ENCODE peak calls at places on chromosomes 2 and 18, in six cellular contexts. One of them, this sample, is unnamed.

GRCh38 chr2:20622731-20623130 is 28.2 kb downstream of the HS1BP3 start:
- DNase-seq in psoas muscle: peak; percentile 85
- DNase-seq in GM12865: no peak
- DNase-seq in tibial artery: peak; percentile 14
- DNase-seq in choroid plexus epithelial cell: no peak
- DNase-seq in right lobe of liver: peak; percentile 11
- DNase-seq in this sample: no peak

GRCh38 chr2:28951910-28952805 is 28.9 kb upstream of the TOGARAM2 start:
- DNase-seq in psoas muscle: peak; percentile 50
- DNase-seq in GM12865: no peak
- DNase-seq in tibial artery: peak; percentile 58
- DNase-seq in choroid plexus epithelial cell: peak; percentile 97
- DNase-seq in right lobe of liver: no peak
- DNase-seq in this sample: no peak

GRCh38 chr2:31205186-31205585 is 12.1 kb downstream of the CAPN14 start:
- DNase-seq in psoas muscle: no peak
- DNase-seq in GM12865: no peak
- DNase-seq in tibial artery: no peak
- DNase-seq in choroid plexus epithelial cell: no peak
- DNase-seq in right lobe of liver: no peak
- DNase-seq in this sample: no peak

GRCh38 chr2:98705333-98705617 is 25.7 kb downstream of the MGAT4A start:
- DNase-seq in psoas muscle: no peak
- DNase-seq in GM12865: no peak
- DNase-seq in tibial artery: no peak
- DNase-seq in choroid plexus epithelial cell: no peak
- DNase-seq in right lobe of liver: no peak
- DNase-seq in this sample: no peak

GRCh38 chr18:65788373-65788772 is 37.6 kb downstream of the CDH7 start:
- DNase-seq in psoas muscle: no peak
- DNase-seq in GM12865: no peak
- DNase-seq in tibial artery: no peak
- DNase-seq in choroid plexus epithelial cell: peak; percentile 4
- DNase-seq in right lobe of liver: no peak
- DNase-seq in this sample: no peak

GRCh38 chr2:135009339-135009738 is 37.9 kb downstream of the MAP3K19 start:
- DNase-seq in psoas muscle: no peak
- DNase-seq in GM12865: no peak
- DNase-seq in tibial artery: no peak
- DNase-seq in choroid plexus epithelial cell: no peak
- DNase-seq in right lobe of liver: no peak
- DNase-seq in this sample: no peak

GRCh38 chr2:51084750-51085149 is 52.8 kb upstream of the NRXN1 start:
- DNase-seq in psoas muscle: no peak
- DNase-seq in GM12865: no peak
- DNase-seq in tibial artery: no peak
- DNase-seq in choroid plexus epithelial cell: no peak
- DNase-seq in right lobe of liver: no peak
- DNase-seq in this sample: no peak

GRCh38 chr2:85734942-85735608 is 18.7 kb upstream of the ATOH8 start:
- DNase-seq in psoas muscle: no peak
- DNase-seq in GM12865: no peak
- DNase-seq in tibial artery: no peak
- DNase-seq in choroid plexus epithelial cell: no peak
- DNase-seq in right lobe of liver: no peak
- DNase-seq in this sample: no peak

GRCh38 chr2:106575955-106576354 is 88.8 kb downstream of the CD8B2 start:
- DNase-seq in psoas muscle: peak; percentile 47
- DNase-seq in GM12865: no peak
- DNase-seq in tibial artery: no peak
- DNase-seq in choroid plexus epithelial cell: peak; percentile 93
- DNase-seq in right lobe of liver: peak; percentile 66
- DNase-seq in this sample: no peak

GRCh38 chr18:58045265-58046086 is 1.4 kb downstream of the NEDD4L start:
- DNase-seq in psoas muscle: peak; percentile 13
- DNase-seq in GM12865: peak; percentile 48
- DNase-seq in tibial artery: peak; percentile 28
- DNase-seq in choroid plexus epithelial cell: peak; percentile 44
- DNase-seq in right lobe of liver: peak; percentile 74
- DNase-seq in this sample: peak; percentile 52

GRCh38 chr2:180208841-180209240 is 201.7 kb upstream of the CWC22 start:
- DNase-seq in psoas muscle: no peak
- DNase-seq in GM12865: no peak
- DNase-seq in tibial artery: no peak
- DNase-seq in choroid plexus epithelial cell: peak; percentile 81
- DNase-seq in right lobe of liver: no peak
- DNase-seq in this sample: no peak

GRCh38 chr2:1742680-1743395 is 1.5 kb downstream of the PXDN start:
- DNase-seq in psoas muscle: peak; percentile 77
- DNase-seq in GM12865: no peak
- DNase-seq in tibial artery: peak; percentile 90
- DNase-seq in choroid plexus epithelial cell: peak; percentile 97
- DNase-seq in right lobe of liver: peak; percentile 67
- DNase-seq in this sample: no peak

GRCh38 chr2:126436411-126436810 is 219.5 kb upstream of the GYPC start:
- DNase-seq in psoas muscle: no peak
- DNase-seq in GM12865: no peak
- DNase-seq in tibial artery: no peak
- DNase-seq in choroid plexus epithelial cell: no peak
- DNase-seq in right lobe of liver: no peak
- DNase-seq in this sample: no peak

GRCh38 chr2:196274387-196274809 is 103.0 kb upstream of the STK17B start:
- DNase-seq in psoas muscle: no peak
- DNase-seq in GM12865: peak; percentile 24
- DNase-seq in tibial artery: peak; percentile 32
- DNase-seq in choroid plexus epithelial cell: peak; percentile 85
- DNase-seq in right lobe of liver: no peak
- DNase-seq in this sample: peak; percentile 41

GRCh38 chr2:83142934-83143333 is 1316.1 kb downstream of the SUCLG1 start:
- DNase-seq in psoas muscle: no peak
- DNase-seq in GM12865: no peak
- DNase-seq in tibial artery: no peak
- DNase-seq in choroid plexus epithelial cell: no peak
- DNase-seq in right lobe of liver: no peak
- DNase-seq in this sample: no peak

GRCh38 chr2:160387558-160388262 is 105.9 kb downstream of the RBMS1 start:
- DNase-seq in psoas muscle: peak; percentile 74
- DNase-seq in GM12865: no peak
- DNase-seq in tibial artery: peak; percentile 86
- DNase-seq in choroid plexus epithelial cell: peak; percentile 96
- DNase-seq in right lobe of liver: no peak
- DNase-seq in this sample: no peak

GRCh38 chr18:7172611-7173010 is 55.0 kb upstream of the LAMA1 start:
- DNase-seq in psoas muscle: no peak
- DNase-seq in GM12865: no peak
- DNase-seq in tibial artery: no peak
- DNase-seq in choroid plexus epithelial cell: peak; percentile 23
- DNase-seq in right lobe of liver: no peak
- DNase-seq in this sample: no peak

GRCh38 chr2:62042944-62043343 is 137.5 kb downstream of the COMMD1 start:
- DNase-seq in psoas muscle: no peak
- DNase-seq in GM12865: no peak
- DNase-seq in tibial artery: no peak
- DNase-seq in choroid plexus epithelial cell: no peak
- DNase-seq in right lobe of liver: no peak
- DNase-seq in this sample: no peak

GRCh38 chr2:192570786-192571185 is 376.1 kb upstream of the TMEFF2 start:
- DNase-seq in psoas muscle: no peak
- DNase-seq in GM12865: no peak
- DNase-seq in tibial artery: no peak
- DNase-seq in choroid plexus epithelial cell: no peak
- DNase-seq in right lobe of liver: no peak
- DNase-seq in this sample: no peak

GRCh38 chr2:118202707-118203303 is 114.5 kb downstream of the INSIG2 start:
- DNase-seq in psoas muscle: peak; percentile 26
- DNase-seq in GM12865: peak; percentile 60
- DNase-seq in tibial artery: peak; percentile 31
- DNase-seq in choroid plexus epithelial cell: peak; percentile 74
- DNase-seq in right lobe of liver: peak; percentile 29
- DNase-seq in this sample: no peak

GRCh38 chr2:121650554-121650930 is 1.3 kb upstream of the CLASP1 start:
- DNase-seq in psoas muscle: no peak
- DNase-seq in GM12865: peak; percentile 73
- DNase-seq in tibial artery: no peak
- DNase-seq in choroid plexus epithelial cell: peak; percentile 47
- DNase-seq in right lobe of liver: no peak
- DNase-seq in this sample: peak; percentile 44

GRCh38 chr2:240983361-240983995 is 14.9 kb upstream of the SNED1 start:
- DNase-seq in psoas muscle: peak; percentile 21
- DNase-seq in GM12865: peak; percentile 60
- DNase-seq in tibial artery: peak; percentile 20
- DNase-seq in choroid plexus epithelial cell: peak; percentile 59
- DNase-seq in right lobe of liver: peak; percentile 56
- DNase-seq in this sample: peak; percentile 73

GRCh38 chr2:122098301-122098700 is 342.9 kb downstream of the TSN start:
- DNase-seq in psoas muscle: no peak
- DNase-seq in GM12865: no peak
- DNase-seq in tibial artery: no peak
- DNase-seq in choroid plexus epithelial cell: no peak
- DNase-seq in right lobe of liver: no peak
- DNase-seq in this sample: no peak

GRCh38 chr2:72149556-72150156 is 2.0 kb upstream of the CYP26B1 start:
- DNase-seq in psoas muscle: no peak
- DNase-seq in GM12865: no peak
- DNase-seq in tibial artery: no peak
- DNase-seq in choroid plexus epithelial cell: no peak
- DNase-seq in right lobe of liver: no peak
- DNase-seq in this sample: no peak

GRCh38 chr2:203451011-203451410 is 84.1 kb downstream of the RAPH1 start:
- DNase-seq in psoas muscle: no peak
- DNase-seq in GM12865: no peak
- DNase-seq in tibial artery: no peak
- DNase-seq in choroid plexus epithelial cell: peak; percentile 60
- DNase-seq in right lobe of liver: no peak
- DNase-seq in this sample: no peak

GRCh38 chr2:98901702-98902101 is 34.3 kb downstream of the CRACDL start:
- DNase-seq in psoas muscle: no peak
- DNase-seq in GM12865: no peak
- DNase-seq in tibial artery: no peak
- DNase-seq in choroid plexus epithelial cell: no peak
- DNase-seq in right lobe of liver: no peak
- DNase-seq in this sample: no peak

GRCh38 chr2:190862067-190862466 is 18.6 kb upstream of the GLS start:
- DNase-seq in psoas muscle: no peak
- DNase-seq in GM12865: no peak
- DNase-seq in tibial artery: no peak
- DNase-seq in choroid plexus epithelial cell: no peak
- DNase-seq in right lobe of liver: no peak
- DNase-seq in this sample: no peak

GRCh38 chr2:190862591-190862991 is 18.0 kb upstream of the GLS start:
- DNase-seq in psoas muscle: no peak
- DNase-seq in GM12865: no peak
- DNase-seq in tibial artery: no peak
- DNase-seq in choroid plexus epithelial cell: peak; percentile 81
- DNase-seq in right lobe of liver: no peak
- DNase-seq in this sample: no peak

GRCh38 chr2:190858817-190859216 is 21.8 kb upstream of the GLS start:
- DNase-seq in psoas muscle: no peak
- DNase-seq in GM12865: no peak
- DNase-seq in tibial artery: no peak
- DNase-seq in choroid plexus epithelial cell: peak; percentile 85
- DNase-seq in right lobe of liver: no peak
- DNase-seq in this sample: no peak

GRCh38 chr2:190859347-190860297 is 21.0 kb upstream of the GLS start:
- DNase-seq in psoas muscle: no peak
- DNase-seq in GM12865: no peak
- DNase-seq in tibial artery: no peak
- DNase-seq in choroid plexus epithelial cell: peak; percentile 41
- DNase-seq in right lobe of liver: no peak
- DNase-seq in this sample: no peak

GRCh38 chr2:190860985-190861721 is 19.5 kb upstream of the GLS start:
- DNase-seq in psoas muscle: no peak
- DNase-seq in GM12865: no peak
- DNase-seq in tibial artery: no peak
- DNase-seq in choroid plexus epithelial cell: peak; percentile 92
- DNase-seq in right lobe of liver: no peak
- DNase-seq in this sample: no peak
- H3K4me3 ChIP-seq in psoas muscle: no peak overlapping the region
- H3K4me3 ChIP-seq in GM12865: no peak overlapping the region
- H3K4me3 ChIP-seq in tibial artery: no peak overlapping the region
- H3K4me3 ChIP-seq in choroid plexus epithelial cell: no peak overlapping the region
- H3K4me3 ChIP-seq in right lobe of liver: no peak overlapping the region
- H3K4me3 ChIP-seq in this sample: no peak overlapping the region

DNA sequence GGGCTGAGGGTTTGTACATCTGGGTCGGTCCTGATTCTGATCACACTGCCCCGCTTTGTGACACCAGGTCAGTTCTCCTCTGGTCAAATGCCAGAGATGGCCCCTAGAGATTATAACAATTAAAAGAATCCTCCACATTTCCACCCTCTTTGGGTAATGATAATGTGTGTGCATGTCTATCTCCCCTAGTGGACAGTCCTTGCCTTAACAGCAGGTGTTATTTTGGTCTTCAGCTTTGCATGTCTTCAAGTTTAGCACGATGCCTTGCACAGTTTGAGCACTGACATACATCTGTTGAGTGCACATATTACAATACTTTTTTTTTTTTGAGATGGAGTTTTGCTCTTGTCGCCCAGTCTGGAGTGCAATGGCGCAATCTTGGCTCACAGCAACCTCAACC is 25.7 kb upstream of the COX7A2L start:
- DNase-seq in psoas muscle: no peak
- DNase-seq in GM12865: peak; percentile 46
- DNase-seq in tibial artery: no peak
- DNase-seq in choroid plexus epithelial cell: peak; percentile 25
- DNase-seq in right lobe of liver: no peak
- DNase-seq in this sample: no peak
- TF ChIP-seq CTCF in psoas muscle: no peak
- TF ChIP-seq CTCF in GM12865: peak; percentile 58
- TF ChIP-seq CTCF in tibial artery: no peak
- TF ChIP-seq CTCF in choroid plexus epithelial cell: peak; percentile 49
- TF ChIP-seq CTCF in right lobe of liver: no peak
- TF ChIP-seq CTCF in this sample: peak; percentile 62

GRCh38 chr2:10392548-10392947 is 55.6 kb downstream of the ODC1 start:
- DNase-seq in psoas muscle: no peak
- DNase-seq in GM12865: no peak
- DNase-seq in tibial artery: no peak
- DNase-seq in choroid plexus epithelial cell: no peak
- DNase-seq in right lobe of liver: no peak
- DNase-seq in this sample: no peak
- H3K4me3 ChIP-seq in psoas muscle: no peak overlapping the region
- H3K4me3 ChIP-seq in GM12865: no peak overlapping the region
- H3K4me3 ChIP-seq in tibial artery: no peak overlapping the region
- H3K4me3 ChIP-seq in choroid plexus epithelial cell: no peak overlapping the region
- H3K4me3 ChIP-seq in right lobe of liver: no peak overlapping the region
- H3K4me3 ChIP-seq in this sample: no peak overlapping the region

DNA sequence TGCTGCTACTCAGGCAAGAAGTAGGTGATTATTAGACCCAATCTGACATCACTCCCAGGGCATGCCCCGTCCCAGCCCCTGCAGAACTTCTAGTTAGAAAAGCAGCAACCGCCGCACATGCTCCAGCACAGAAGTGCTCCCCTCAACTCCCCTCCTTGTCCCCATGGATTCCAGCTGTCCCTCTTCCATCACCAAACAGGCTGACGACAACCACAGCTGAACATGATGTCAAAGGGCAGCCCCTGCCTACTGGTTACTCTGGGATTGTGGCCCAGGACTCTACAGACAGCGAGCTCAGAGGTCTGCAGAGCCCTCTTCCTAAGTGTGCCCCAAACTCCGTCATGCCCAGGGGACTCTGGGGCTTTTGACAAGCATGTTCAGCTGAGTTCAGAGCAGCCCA is 148.2 kb downstream of the BCL11A start:
- DNase-seq in psoas muscle: no peak
- DNase-seq in GM12865: no peak
- DNase-seq in tibial artery: no peak
- DNase-seq in choroid plexus epithelial cell: no peak
- DNase-seq in right lobe of liver: no peak
- DNase-seq in this sample: no peak
- TF ChIP-seq CTCF in psoas muscle: no peak
- TF ChIP-seq CTCF in GM12865: no peak
- TF ChIP-seq CTCF in tibial artery: no peak
- TF ChIP-seq CTCF in choroid plexus epithelial cell: no peak
- TF ChIP-seq CTCF in right lobe of liver: no peak
- TF ChIP-seq CTCF in this sample: no peak

This sample was measured in GM06990.